ENCODE peak calls at places on chromosomes 2 and 18, in seven cellular contexts. One of them, this sample, is unnamed.

GRCh38 chr2:137865954-137866540 is 98.2 kb upstream of the HNMT start:
- DNase-seq in cardiac fibroblast: peak
- DNase-seq in pancreas: peak
- DNase-seq in HFF-Myc: peak
- DNase-seq in fibroblast of pulmonary artery: peak
- DNase-seq in body of pancreas: peak
- DNase-seq in Peyer's patch: no peak
- DNase-seq in this sample: peak

GRCh38 chr2:39437522-39438296 is 624 bp upstream of the MAP4K3 start:
- DNase-seq in Peyer's patch: peak
- DNase-seq in fibroblast of pulmonary artery: peak
- DNase-seq in cardiac fibroblast: peak
- DNase-seq in body of pancreas: peak
- DNase-seq in pancreas: peak
- DNase-seq in HFF-Myc: no peak
- DNase-seq in this sample: no peak

GRCh38 chr2:110725370-110725769 is 7.0 kb upstream of the ACOXL start:
- DNase-seq in HFF-Myc: no peak
- DNase-seq in cardiac fibroblast: no peak
- DNase-seq in Peyer's patch: no peak
- DNase-seq in pancreas: no peak
- DNase-seq in fibroblast of pulmonary artery: no peak
- DNase-seq in body of pancreas: no peak
- DNase-seq in this sample: no peak

GRCh38 chr2:167294031-167294774 is 405.9 kb downstream of the XIRP2 start:
- DNase-seq in fibroblast of pulmonary artery: peak
- DNase-seq in HFF-Myc: no peak
- DNase-seq in Peyer's patch: peak
- DNase-seq in body of pancreas: peak
- DNase-seq in pancreas: no peak
- DNase-seq in cardiac fibroblast: peak
- DNase-seq in this sample: no peak

GRCh38 chr2:74006424-74006823 is 21.7 kb downstream of the TET3 start:
- DNase-seq in HFF-Myc: no peak
- DNase-seq in body of pancreas: no peak
- DNase-seq in fibroblast of pulmonary artery: no peak
- DNase-seq in Peyer's patch: no peak
- DNase-seq in cardiac fibroblast: peak
- DNase-seq in pancreas: no peak
- DNase-seq in this sample: no peak

GRCh38 chr2:84958135-84959044 is 12.6 kb upstream of the KCMF1 start:
- DNase-seq in body of pancreas: peak
- DNase-seq in Peyer's patch: peak
- DNase-seq in pancreas: peak
- DNase-seq in fibroblast of pulmonary artery: peak
- DNase-seq in HFF-Myc: peak
- DNase-seq in cardiac fibroblast: peak
- DNase-seq in this sample: peak

GRCh38 chr2:49714433-49714832 is 560.1 kb upstream of the FSHR start:
- DNase-seq in cardiac fibroblast: no peak
- DNase-seq in Peyer's patch: no peak
- DNase-seq in fibroblast of pulmonary artery: no peak
- DNase-seq in body of pancreas: no peak
- DNase-seq in pancreas: no peak
- DNase-seq in HFF-Myc: no peak
- DNase-seq in this sample: no peak

GRCh38 chr2:212364106-212364505 is 174.5 kb downstream of the ERBB4 start:
- DNase-seq in pancreas: no peak
- DNase-seq in HFF-Myc: no peak
- DNase-seq in fibroblast of pulmonary artery: peak
- DNase-seq in body of pancreas: no peak
- DNase-seq in cardiac fibroblast: peak
- DNase-seq in Peyer's patch: no peak
- DNase-seq in this sample: peak

GRCh38 chr18:46290440-46291020 is 186.3 kb downstream of the HAUS1 start:
- DNase-seq in pancreas: no peak
- DNase-seq in cardiac fibroblast: no peak
- DNase-seq in fibroblast of pulmonary artery: no peak
- DNase-seq in Peyer's patch: no peak
- DNase-seq in body of pancreas: no peak
- DNase-seq in HFF-Myc: no peak
- DNase-seq in this sample: no peak

GRCh38 chr2:120953066-120953760 is 217.5 kb downstream of the GLI2 start:
- DNase-seq in fibroblast of pulmonary artery: no peak
- DNase-seq in body of pancreas: no peak
- DNase-seq in pancreas: no peak
- DNase-seq in cardiac fibroblast: no peak
- DNase-seq in HFF-Myc: no peak
- DNase-seq in Peyer's patch: no peak
- DNase-seq in this sample: no peak

GRCh38 chr2:151040036-151040435 is 221.6 kb downstream of the RBM43 start:
- DNase-seq in pancreas: no peak
- DNase-seq in HFF-Myc: no peak
- DNase-seq in fibroblast of pulmonary artery: peak
- DNase-seq in cardiac fibroblast: peak
- DNase-seq in Peyer's patch: no peak
- DNase-seq in body of pancreas: no peak
- DNase-seq in this sample: no peak

GRCh38 chr18:44594779-44595467 is 85.8 kb upstream of the SETBP1 start:
- DNase-seq in body of pancreas: no peak
- DNase-seq in cardiac fibroblast: peak
- DNase-seq in pancreas: no peak
- DNase-seq in Peyer's patch: no peak
- DNase-seq in HFF-Myc: peak
- DNase-seq in fibroblast of pulmonary artery: peak
- DNase-seq in this sample: no peak

GRCh38 chr2:178258916-178259315 is 64.6 kb downstream of the OSBPL6 start:
- DNase-seq in Peyer's patch: no peak
- DNase-seq in cardiac fibroblast: no peak
- DNase-seq in pancreas: no peak
- DNase-seq in fibroblast of pulmonary artery: no peak
- DNase-seq in HFF-Myc: no peak
- DNase-seq in body of pancreas: no peak
- DNase-seq in this sample: no peak

GRCh38 chr18:62730926-62731325 is 15.6 kb downstream of the PHLPP1 start:
- DNase-seq in body of pancreas: no peak
- DNase-seq in Peyer's patch: no peak
- DNase-seq in fibroblast of pulmonary artery: no peak
- DNase-seq in pancreas: no peak
- DNase-seq in HFF-Myc: no peak
- DNase-seq in cardiac fibroblast: no peak
- DNase-seq in this sample: no peak
- TF ChIP-seq CTCF in body of pancreas: no peak
- TF ChIP-seq CTCF in Peyer's patch: no peak
- TF ChIP-seq CTCF in fibroblast of pulmonary artery: no peak
- TF ChIP-seq CTCF in pancreas: no peak
- TF ChIP-seq CTCF in HFF-Myc: no peak
- TF ChIP-seq CTCF in cardiac fibroblast: no peak
- TF ChIP-seq CTCF in this sample: no peak

GRCh38 chr2:170821631-170822291 is 5.1 kb downstream of the GAD1 start:
- DNase-seq in body of pancreas: no peak
- DNase-seq in pancreas: no peak
- DNase-seq in HFF-Myc: no peak
- DNase-seq in Peyer's patch: no peak
- DNase-seq in fibroblast of pulmonary artery: no peak
- DNase-seq in cardiac fibroblast: no peak
- DNase-seq in this sample: no peak
- H3K4me3 ChIP-seq in body of pancreas: no peak
- H3K4me3 ChIP-seq in pancreas: peak
- H3K4me3 ChIP-seq in HFF-Myc: no peak
- H3K4me3 ChIP-seq in Peyer's patch: no peak
- H3K4me3 ChIP-seq in fibroblast of pulmonary artery: no peak
- H3K4me3 ChIP-seq in cardiac fibroblast: no peak
- H3K4me3 ChIP-seq in this sample: no peak

GRCh38 chr18:69308620-69309019 is 92.1 kb upstream of the DOK6 start:
- DNase-seq in HFF-Myc: no peak
- DNase-seq in Peyer's patch: no peak
- DNase-seq in pancreas: no peak
- DNase-seq in fibroblast of pulmonary artery: no peak
- DNase-seq in body of pancreas: no peak
- DNase-seq in cardiac fibroblast: no peak
- DNase-seq in this sample: no peak
- TF ChIP-seq CTCF in HFF-Myc: no peak
- TF ChIP-seq CTCF in Peyer's patch: no peak
- TF ChIP-seq CTCF in pancreas: no peak
- TF ChIP-seq CTCF in fibroblast of pulmonary artery: no peak
- TF ChIP-seq CTCF in body of pancreas: no peak
- TF ChIP-seq CTCF in cardiac fibroblast: no peak
- TF ChIP-seq CTCF in this sample: no peak

GRCh38 chr2:37472959-37473358 is 128.5 kb downstream of the QPCT start:
- DNase-seq in body of pancreas: no peak
- DNase-seq in HFF-Myc: no peak
- DNase-seq in fibroblast of pulmonary artery: peak
- DNase-seq in Peyer's patch: no peak
- DNase-seq in cardiac fibroblast: peak
- DNase-seq in pancreas: no peak
- DNase-seq in this sample: no peak
- H3K4me3 ChIP-seq in body of pancreas: no peak
- H3K4me3 ChIP-seq in HFF-Myc: no peak
- H3K4me3 ChIP-seq in fibroblast of pulmonary artery: no peak
- H3K4me3 ChIP-seq in Peyer's patch: no peak
- H3K4me3 ChIP-seq in cardiac fibroblast: no peak
- H3K4me3 ChIP-seq in pancreas: no peak
- H3K4me3 ChIP-seq in this sample: no peak

GRCh38 chr2:136171223-136171622 is 53.3 kb upstream of the CXCR4 start:
- DNase-seq in Peyer's patch: no peak
- DNase-seq in body of pancreas: no peak
- DNase-seq in fibroblast of pulmonary artery: no peak
- DNase-seq in cardiac fibroblast: no peak
- DNase-seq in pancreas: no peak
- DNase-seq in HFF-Myc: no peak
- DNase-seq in this sample: no peak
- TF ChIP-seq CTCF in Peyer's patch: no peak
- TF ChIP-seq CTCF in body of pancreas: no peak
- TF ChIP-seq CTCF in fibroblast of pulmonary artery: no peak
- TF ChIP-seq CTCF in cardiac fibroblast: no peak
- TF ChIP-seq CTCF in pancreas: no peak
- TF ChIP-seq CTCF in HFF-Myc: no peak
- TF ChIP-seq CTCF in this sample: peak

DNA sequence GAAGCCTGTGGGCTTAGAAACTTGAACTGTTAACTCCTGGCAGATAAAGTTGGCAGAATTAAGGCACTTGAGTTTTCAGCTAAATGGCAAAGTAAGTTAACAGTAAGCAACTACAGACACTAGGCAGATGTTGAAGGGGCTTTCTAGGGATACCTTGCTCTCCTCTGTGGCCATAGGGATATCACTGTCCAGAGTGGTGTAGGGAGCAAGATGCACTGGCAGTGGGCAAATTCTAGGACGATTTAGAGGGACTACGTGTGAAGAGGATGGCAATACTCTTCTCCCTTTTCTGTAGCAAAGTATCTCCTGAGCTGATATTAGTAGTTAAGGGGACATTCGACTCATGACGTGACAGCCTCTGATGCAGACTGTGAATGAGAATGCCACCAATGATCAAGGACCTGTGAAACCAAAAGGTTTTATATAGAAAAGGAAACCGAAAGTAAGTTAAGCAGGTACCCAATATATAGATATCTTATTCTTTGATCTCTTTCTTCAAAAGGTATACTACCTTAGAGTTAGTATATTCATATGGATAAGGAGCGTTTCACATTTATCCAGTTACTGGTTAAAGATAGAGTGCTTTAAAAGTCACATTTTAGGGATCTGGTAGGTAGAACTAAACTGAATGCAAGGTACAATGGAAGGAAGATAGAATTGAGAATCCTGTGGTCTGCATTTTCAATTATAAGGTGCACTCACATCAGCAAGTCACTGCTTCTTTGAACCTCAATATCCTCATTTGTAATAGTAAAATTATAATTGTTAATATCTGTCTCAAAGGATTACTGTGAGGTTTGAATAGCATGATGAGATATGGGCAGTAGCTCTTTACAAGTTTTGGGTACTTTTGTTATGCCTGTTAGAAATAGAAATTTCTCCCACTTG is 106.4 kb downstream of the KCNH7 start:
- DNase-seq in cardiac fibroblast: no peak
- DNase-seq in Peyer's patch: no peak
- DNase-seq in fibroblast of pulmonary artery: no peak
- DNase-seq in HFF-Myc: no peak
- DNase-seq in pancreas: no peak
- DNase-seq in body of pancreas: no peak
- DNase-seq in this sample: no peak
- H3K4me3 ChIP-seq in cardiac fibroblast: no peak
- H3K4me3 ChIP-seq in Peyer's patch: no peak
- H3K4me3 ChIP-seq in fibroblast of pulmonary artery: no peak
- H3K4me3 ChIP-seq in HFF-Myc: no peak
- H3K4me3 ChIP-seq in pancreas: peak
- H3K4me3 ChIP-seq in body of pancreas: no peak
- H3K4me3 ChIP-seq in this sample: no peak

GRCh38 chr2:10097352-10098148 is 17.3 kb upstream of the CYS1 start:
- DNase-seq in body of pancreas: peak
- DNase-seq in HFF-Myc: peak
- DNase-seq in fibroblast of pulmonary artery: peak
- DNase-seq in Peyer's patch: peak
- DNase-seq in pancreas: peak
- DNase-seq in cardiac fibroblast: peak
- DNase-seq in this sample: no peak
- TF ChIP-seq CTCF in body of pancreas: peak
- TF ChIP-seq CTCF in HFF-Myc: peak
- TF ChIP-seq CTCF in fibroblast of pulmonary artery: peak
- TF ChIP-seq CTCF in Peyer's patch: no peak
- TF ChIP-seq CTCF in pancreas: peak
- TF ChIP-seq CTCF in cardiac fibroblast: peak
- TF ChIP-seq CTCF in this sample: peak

This sample was measured in epithelial cell of proximal tubule.